ENCODE peak calls at places on chromosomes 6 and 20, in five cellular contexts. H is B cell; I is AG04450; A is GM20000; J is activated naive CD8-positive, alpha-beta T cell treated with anti-CD3 and anti-CD28 coated beads, Interleukin-2, amount 10 ng/mL, durations not matched to agents 7 days and 5 days. Y is an unnamed sample.

GRCh38 chr6:70375882-70376281 is 37.4 kb upstream of the FAM135A start:
- DNase-seq in J (no peak), H (no peak), I (no peak), A (no peak), Y (no peak)

GRCh38 chr6:14621518-14621917 is 503.9 kb downstream of the CD83 start:
- DNase-seq in J (no peak), A (no peak), H (no peak), I (no peak), Y (no peak)

GRCh38 chr6:168865-169455 is 123.3 kb upstream of the DUSP22 start:
- DNase-seq in H (no peak), A (peak; percentile 46), I (no peak), J (no peak), Y (no peak)

GRCh38 chr20:23147964-23148720 is 62.0 kb upstream of the CD93 start:
- DNase-seq in I (no peak), A (peak; percentile 29), J (no peak), H (no peak), Y (peak; percentile 31)

GRCh38 chr6:125124250-125124777 is 29.3 kb upstream of the TPD52L1 start:
- DNase-seq in H (no peak), I (no peak), J (no peak), A (no peak), Y (no peak)

GRCh38 chr6:142728367-142728766 is 216.6 kb downstream of the HIVEP2 start:
- DNase-seq in I (no peak), H (no peak), A (no peak), J (no peak), Y (no peak)

GRCh38 chr6:108187519-108187918 is 21.7 kb downstream of the NR2E1 start:
- DNase-seq in H (no peak), J (no peak), A (no peak), I (no peak), Y (no peak)

GRCh38 chr20:25341716-25342680 is 48.6 kb downstream of the ABHD12 start:
- DNase-seq in A (no peak), I (no peak), J (no peak), H (no peak), Y (no peak)

GRCh38 chr6:137389150-137389664 is 105.0 kb downstream of the OLIG3 start:
- DNase-seq in J (no peak), H (peak; percentile 64), I (no peak), A (peak; percentile 57), Y (no peak)

GRCh38 chr6:163814494-163815364 is 400.2 kb downstream of the QKI start:
- DNase-seq in H (no peak), J (no peak), I (no peak), A (no peak), Y (no peak)

GRCh38 chr6:9140861-9141534 is 705.7 kb upstream of the SLC35B3 start:
- DNase-seq in A (no peak), H (no peak), J (no peak), I (no peak), Y (no peak)

GRCh38 chr6:26330835-26331808 is 33.9 kb upstream of the BTN3A2 start:
- DNase-seq in I (no peak), A (peak; percentile 46), J (peak; percentile 51), H (no peak), Y (no peak)

GRCh38 chr6:42279966-42280629 is 62.4 kb upstream of the MRPS10 start:
- DNase-seq in I (no peak), J (no peak), A (no peak), H (no peak), Y (no peak)

Y was measured in dorsolateral prefrontal cortex.